ENCODE peak calls at places on chromosome 7, in seven cellular contexts. One of them, this sample, is unnamed.

GRCh38 chr7:4694653-4695335 is 12.7 kb downstream of the FOXK1 start:
- DNase-seq in RWPE1: no peak
- DNase-seq in HCEC 1CT: peak; percentile 63
- DNase-seq in activated CD4-positive, alpha-beta memory T cell treated with anti-CD3 and anti-CD28 coated beads for 36 hours: no peak
- DNase-seq in stimulated activated CD4-positive, alpha-beta T cell treated with anti-CD3 and anti-CD28 coated beads, TNF-alpha, amount 100 ng/mL, for 24 hours: no peak
- DNase-seq in NCI-H2171 treated with DMSO at 0.1 percent for 48 hours: no peak
- DNase-seq in epithelial cell of esophagus: no peak
- DNase-seq in this sample: no peak

GRCh38 chr7:134645935-134646334 is 718 bp upstream of the BPGM start:
- DNase-seq in epithelial cell of esophagus: peak; percentile 38
- DNase-seq in RWPE1: no peak
- DNase-seq in stimulated activated CD4-positive, alpha-beta T cell treated with anti-CD3 and anti-CD28 coated beads, TNF-alpha, amount 100 ng/mL, for 24 hours: no peak
- DNase-seq in NCI-H2171 treated with DMSO at 0.1 percent for 48 hours: no peak
- DNase-seq in activated CD4-positive, alpha-beta memory T cell treated with anti-CD3 and anti-CD28 coated beads for 36 hours: peak; percentile 21
- DNase-seq in HCEC 1CT: peak; percentile 31
- DNase-seq in this sample: no peak

GRCh38 chr7:55397617-55398016 is 32.5 kb downstream of the LANCL2 start:
- DNase-seq in stimulated activated CD4-positive, alpha-beta T cell treated with anti-CD3 and anti-CD28 coated beads, TNF-alpha, amount 100 ng/mL, for 24 hours: no peak
- DNase-seq in activated CD4-positive, alpha-beta memory T cell treated with anti-CD3 and anti-CD28 coated beads for 36 hours: no peak
- DNase-seq in NCI-H2171 treated with DMSO at 0.1 percent for 48 hours: no peak
- DNase-seq in HCEC 1CT: no peak
- DNase-seq in RWPE1: no peak
- DNase-seq in epithelial cell of esophagus: no peak
- DNase-seq in this sample: no peak

GRCh38 chr7:35991511-35992232 is 161.4 kb upstream of the EEPD1 start:
- DNase-seq in NCI-H2171 treated with DMSO at 0.1 percent for 48 hours: no peak
- DNase-seq in epithelial cell of esophagus: peak; percentile 19
- DNase-seq in HCEC 1CT: no peak
- DNase-seq in RWPE1: no peak
- DNase-seq in stimulated activated CD4-positive, alpha-beta T cell treated with anti-CD3 and anti-CD28 coated beads, TNF-alpha, amount 100 ng/mL, for 24 hours: peak; percentile 25
- DNase-seq in activated CD4-positive, alpha-beta memory T cell treated with anti-CD3 and anti-CD28 coated beads for 36 hours: peak; percentile 55
- DNase-seq in this sample: no peak

GRCh38 chr7:141563956-141564623 is 12.9 kb downstream of the AGK start:
- DNase-seq in RWPE1: no peak
- DNase-seq in activated CD4-positive, alpha-beta memory T cell treated with anti-CD3 and anti-CD28 coated beads for 36 hours: peak; percentile 56
- DNase-seq in NCI-H2171 treated with DMSO at 0.1 percent for 48 hours: no peak
- DNase-seq in stimulated activated CD4-positive, alpha-beta T cell treated with anti-CD3 and anti-CD28 coated beads, TNF-alpha, amount 100 ng/mL, for 24 hours: peak; percentile 32
- DNase-seq in epithelial cell of esophagus: peak; percentile 6
- DNase-seq in HCEC 1CT: no peak
- DNase-seq in this sample: peak; percentile 60

GRCh38 chr7:17033245-17033644 is 151.5 kb upstream of the AGR3 start:
- DNase-seq in activated CD4-positive, alpha-beta memory T cell treated with anti-CD3 and anti-CD28 coated beads for 36 hours: no peak
- DNase-seq in epithelial cell of esophagus: no peak
- DNase-seq in stimulated activated CD4-positive, alpha-beta T cell treated with anti-CD3 and anti-CD28 coated beads, TNF-alpha, amount 100 ng/mL, for 24 hours: no peak
- DNase-seq in NCI-H2171 treated with DMSO at 0.1 percent for 48 hours: no peak
- DNase-seq in RWPE1: no peak
- DNase-seq in HCEC 1CT: no peak
- DNase-seq in this sample: no peak

GRCh38 chr7:110442386-110442837 is 648.5 kb upstream of the LRRN3 start:
- DNase-seq in activated CD4-positive, alpha-beta memory T cell treated with anti-CD3 and anti-CD28 coated beads for 36 hours: peak; percentile 24
- DNase-seq in HCEC 1CT: no peak
- DNase-seq in epithelial cell of esophagus: peak; percentile 74
- DNase-seq in stimulated activated CD4-positive, alpha-beta T cell treated with anti-CD3 and anti-CD28 coated beads, TNF-alpha, amount 100 ng/mL, for 24 hours: no peak
- DNase-seq in NCI-H2171 treated with DMSO at 0.1 percent for 48 hours: peak; percentile 53
- DNase-seq in RWPE1: peak; percentile 44
- DNase-seq in this sample: no peak

GRCh38 chr7:129502708-129503685 is 666 bp downstream of the SMKR1 start:
- DNase-seq in NCI-H2171 treated with DMSO at 0.1 percent for 48 hours: peak; percentile 14
- DNase-seq in activated CD4-positive, alpha-beta memory T cell treated with anti-CD3 and anti-CD28 coated beads for 36 hours: peak; percentile 25
- DNase-seq in RWPE1: peak; percentile 3
- DNase-seq in epithelial cell of esophagus: no peak
- DNase-seq in stimulated activated CD4-positive, alpha-beta T cell treated with anti-CD3 and anti-CD28 coated beads, TNF-alpha, amount 100 ng/mL, for 24 hours: peak; percentile 8
- DNase-seq in HCEC 1CT: no peak
- DNase-seq in this sample: no peak

GRCh38 chr7:92352009-92352408 is 95.3 kb upstream of the GATAD1 start:
- DNase-seq in NCI-H2171 treated with DMSO at 0.1 percent for 48 hours: no peak
- DNase-seq in RWPE1: no peak
- DNase-seq in activated CD4-positive, alpha-beta memory T cell treated with anti-CD3 and anti-CD28 coated beads for 36 hours: no peak
- DNase-seq in stimulated activated CD4-positive, alpha-beta T cell treated with anti-CD3 and anti-CD28 coated beads, TNF-alpha, amount 100 ng/mL, for 24 hours: no peak
- DNase-seq in HCEC 1CT: no peak
- DNase-seq in epithelial cell of esophagus: no peak
- DNase-seq in this sample: no peak

GRCh38 chr7:128112781-128113221 is 81.6 kb upstream of the LRRC4 start:
- DNase-seq in HCEC 1CT: no peak
- DNase-seq in epithelial cell of esophagus: no peak
- DNase-seq in NCI-H2171 treated with DMSO at 0.1 percent for 48 hours: peak; percentile 66
- DNase-seq in stimulated activated CD4-positive, alpha-beta T cell treated with anti-CD3 and anti-CD28 coated beads, TNF-alpha, amount 100 ng/mL, for 24 hours: no peak
- DNase-seq in RWPE1: no peak
- DNase-seq in activated CD4-positive, alpha-beta memory T cell treated with anti-CD3 and anti-CD28 coated beads for 36 hours: no peak
- DNase-seq in this sample: no peak

GRCh38 chr7:51160411-51160810 is 156.2 kb downstream of the COBL start:
- DNase-seq in RWPE1: no peak
- DNase-seq in HCEC 1CT: no peak
- DNase-seq in epithelial cell of esophagus: no peak
- DNase-seq in stimulated activated CD4-positive, alpha-beta T cell treated with anti-CD3 and anti-CD28 coated beads, TNF-alpha, amount 100 ng/mL, for 24 hours: no peak
- DNase-seq in NCI-H2171 treated with DMSO at 0.1 percent for 48 hours: no peak
- DNase-seq in activated CD4-positive, alpha-beta memory T cell treated with anti-CD3 and anti-CD28 coated beads for 36 hours: no peak
- DNase-seq in this sample: no peak

GRCh38 chr7:72183835-72184234 is 228.3 kb downstream of the CALN1 start:
- DNase-seq in activated CD4-positive, alpha-beta memory T cell treated with anti-CD3 and anti-CD28 coated beads for 36 hours: no peak
- DNase-seq in HCEC 1CT: no peak
- DNase-seq in NCI-H2171 treated with DMSO at 0.1 percent for 48 hours: no peak
- DNase-seq in stimulated activated CD4-positive, alpha-beta T cell treated with anti-CD3 and anti-CD28 coated beads, TNF-alpha, amount 100 ng/mL, for 24 hours: no peak
- DNase-seq in epithelial cell of esophagus: no peak
- DNase-seq in RWPE1: no peak
- DNase-seq in this sample: no peak

GRCh38 chr7:117188949-117189348 is 133.9 kb downstream of the WNT2 start:
- DNase-seq in HCEC 1CT: peak; percentile 7
- DNase-seq in NCI-H2171 treated with DMSO at 0.1 percent for 48 hours: no peak
- DNase-seq in RWPE1: no peak
- DNase-seq in stimulated activated CD4-positive, alpha-beta T cell treated with anti-CD3 and anti-CD28 coated beads, TNF-alpha, amount 100 ng/mL, for 24 hours: no peak
- DNase-seq in activated CD4-positive, alpha-beta memory T cell treated with anti-CD3 and anti-CD28 coated beads for 36 hours: no peak
- DNase-seq in epithelial cell of esophagus: no peak
- DNase-seq in this sample: no peak

GRCh38 chr7:152189026-152189425 is 163.6 kb downstream of the GALNT11 start:
- DNase-seq in epithelial cell of esophagus: no peak
- DNase-seq in stimulated activated CD4-positive, alpha-beta T cell treated with anti-CD3 and anti-CD28 coated beads, TNF-alpha, amount 100 ng/mL, for 24 hours: no peak
- DNase-seq in HCEC 1CT: no peak
- DNase-seq in RWPE1: no peak
- DNase-seq in activated CD4-positive, alpha-beta memory T cell treated with anti-CD3 and anti-CD28 coated beads for 36 hours: no peak
- DNase-seq in NCI-H2171 treated with DMSO at 0.1 percent for 48 hours: no peak
- DNase-seq in this sample: no peak

This sample was measured in GM12878.